ENCODE peak calls at places on chromosomes 1 and 21, in five cellular contexts. One of them, this sample, is unnamed.

GRCh38 chr21:43811262-43812105 is 22.1 kb downstream of the RRP1 start:
- DNase-seq in SK-N-MC: no peak
- DNase-seq in mammary epithelial cell: no peak
- DNase-seq in astrocyte: no peak
- DNase-seq in lower lobe of right lung: no peak
- DNase-seq in this sample: no peak

GRCh38 chr21:35922618-35923017 is 137.7 kb downstream of the SETD4 start:
- DNase-seq in astrocyte: peak; percentile 52
- DNase-seq in SK-N-MC: no peak
- DNase-seq in lower lobe of right lung: no peak
- DNase-seq in mammary epithelial cell: peak; percentile 89
- DNase-seq in this sample: peak; percentile 59

GRCh38 chr1:192243721-192244120 is 73.1 kb upstream of the RGS21 start:
- DNase-seq in SK-N-MC: no peak
- DNase-seq in astrocyte: no peak
- DNase-seq in lower lobe of right lung: no peak
- DNase-seq in mammary epithelial cell: peak; percentile 24
- DNase-seq in this sample: no peak

GRCh38 chr1:19802269-19802668 is 2.6 kb upstream of the TMCO4 start:
- DNase-seq in mammary epithelial cell: no peak
- DNase-seq in SK-N-MC: no peak
- DNase-seq in lower lobe of right lung: no peak
- DNase-seq in astrocyte: no peak
- DNase-seq in this sample: no peak

GRCh38 chr1:111977378-111977777 is 12.1 kb downstream of the KCND3 start:
- DNase-seq in lower lobe of right lung: no peak
- DNase-seq in mammary epithelial cell: no peak
- DNase-seq in SK-N-MC: no peak
- DNase-seq in astrocyte: no peak
- DNase-seq in this sample: no peak

GRCh38 chr1:230084408-230085177 is 17.6 kb downstream of the GALNT2 start:
- DNase-seq in lower lobe of right lung: no peak
- DNase-seq in astrocyte: peak; percentile 99
- DNase-seq in mammary epithelial cell: peak; percentile 99
- DNase-seq in SK-N-MC: peak; percentile 18
- DNase-seq in this sample: peak; percentile 97

GRCh38 chr1:26363549-26364448 is 8.8 kb downstream of the ZNF683 start:
- DNase-seq in mammary epithelial cell: peak; percentile 56
- DNase-seq in SK-N-MC: peak; percentile 30
- DNase-seq in lower lobe of right lung: peak; percentile 91
- DNase-seq in astrocyte: peak; percentile 42
- DNase-seq in this sample: peak; percentile 59

GRCh38 chr1:29465755-29466154 is 229.4 kb downstream of the PTPRU start:
- DNase-seq in astrocyte: peak; percentile 6
- DNase-seq in SK-N-MC: no peak
- DNase-seq in mammary epithelial cell: peak; percentile 16
- DNase-seq in lower lobe of right lung: no peak
- DNase-seq in this sample: peak; percentile 21

GRCh38 chr1:30747028-30748008 is 10.3 kb downstream of the LAPTM5 start:
- DNase-seq in lower lobe of right lung: peak; percentile 41
- DNase-seq in mammary epithelial cell: no peak
- DNase-seq in SK-N-MC: no peak
- DNase-seq in astrocyte: no peak
- DNase-seq in this sample: no peak

GRCh38 chr1:228145498-228146425 is 4.0 kb upstream of the GJC2 start:
- DNase-seq in SK-N-MC: no peak
- DNase-seq in mammary epithelial cell: no peak
- DNase-seq in lower lobe of right lung: no peak
- DNase-seq in astrocyte: no peak
- DNase-seq in this sample: no peak

DNA sequence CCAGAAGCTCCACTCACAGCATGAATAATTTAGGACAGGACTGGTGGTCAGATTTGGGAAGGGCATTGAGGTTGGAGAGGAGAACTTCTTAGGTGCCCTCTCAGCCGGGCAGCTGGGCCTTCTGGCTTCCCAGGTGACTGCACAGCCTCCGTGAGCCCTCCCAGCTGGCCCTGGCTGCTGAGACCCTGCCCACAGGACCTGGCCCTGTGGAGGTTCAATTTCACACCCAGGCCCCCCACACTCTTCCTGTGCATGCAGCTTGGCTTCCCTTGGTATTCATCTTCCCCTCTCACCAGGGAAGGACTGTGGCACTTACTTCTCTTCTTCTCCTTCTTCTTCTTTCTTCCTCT is 50.6 kb downstream of the NDUFS5 start:
- DNase-seq in lower lobe of right lung: no peak
- DNase-seq in SK-N-MC: no peak
- DNase-seq in astrocyte: no peak
- DNase-seq in mammary epithelial cell: no peak
- DNase-seq in this sample: no peak
- H3K4me3 ChIP-seq in lower lobe of right lung: no peak overlapping the region
- H3K4me3 ChIP-seq in SK-N-MC: no peak overlapping the region
- H3K4me3 ChIP-seq in astrocyte: no peak overlapping the region
- H3K4me3 ChIP-seq in mammary epithelial cell: no peak overlapping the region
- H3K4me3 ChIP-seq in this sample: no peak overlapping the region

GRCh38 chr21:46057710-46058241 is 40.1 kb upstream of the COL6A2 start:
- DNase-seq in SK-N-MC: no peak
- DNase-seq in mammary epithelial cell: no peak
- DNase-seq in astrocyte: no peak
- DNase-seq in lower lobe of right lung: peak; percentile 28
- DNase-seq in this sample: no peak
- H3K27ac ChIP-seq in SK-N-MC: no peak overlapping the region
- H3K27ac ChIP-seq in mammary epithelial cell: no peak overlapping the region
- H3K27ac ChIP-seq in astrocyte: peak overlapping the region; percentile 90
- H3K27ac ChIP-seq in lower lobe of right lung: peak overlapping the region; percentile 80
- H3K27ac ChIP-seq in this sample: peak overlapping the region; percentile 94

DNA sequence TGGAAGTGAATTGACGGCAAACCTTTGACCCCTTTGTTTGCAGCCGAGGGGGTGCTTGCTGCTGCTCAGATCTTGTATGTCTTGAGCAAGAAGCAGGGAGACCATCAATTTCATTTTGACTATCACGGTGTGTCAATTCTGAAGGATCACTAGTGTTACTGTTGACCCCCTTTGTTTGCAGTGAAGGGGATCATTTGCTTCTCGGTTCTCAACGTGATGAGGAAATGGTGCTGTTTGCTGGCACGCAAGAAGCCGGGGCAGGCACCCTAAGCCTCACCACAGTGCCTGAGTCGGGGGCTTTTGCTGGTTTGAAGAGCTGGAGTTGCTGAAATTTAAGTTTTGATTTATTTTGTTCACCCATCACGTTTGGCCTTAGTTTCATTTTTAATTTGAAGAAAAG is 7.5 kb downstream of the RBM15 start:
- DNase-seq in lower lobe of right lung: no peak
- DNase-seq in mammary epithelial cell: no peak
- DNase-seq in astrocyte: no peak
- DNase-seq in SK-N-MC: no peak
- DNase-seq in this sample: no peak
- H3K4me3 ChIP-seq in lower lobe of right lung: no peak overlapping the region
- H3K4me3 ChIP-seq in mammary epithelial cell: no peak overlapping the region
- H3K4me3 ChIP-seq in astrocyte: no peak overlapping the region
- H3K4me3 ChIP-seq in SK-N-MC: no peak overlapping the region
- H3K4me3 ChIP-seq in this sample: no peak overlapping the region

GRCh38 chr1:92695104-92695503 is 89.8 kb downstream of the EVI5 start:
- DNase-seq in astrocyte: no peak
- DNase-seq in mammary epithelial cell: no peak
- DNase-seq in SK-N-MC: no peak
- DNase-seq in lower lobe of right lung: no peak
- DNase-seq in this sample: no peak
- H3K27ac ChIP-seq in astrocyte: no peak overlapping the region
- H3K27ac ChIP-seq in mammary epithelial cell: no peak overlapping the region
- H3K27ac ChIP-seq in SK-N-MC: no peak overlapping the region
- H3K27ac ChIP-seq in lower lobe of right lung: no peak overlapping the region
- H3K27ac ChIP-seq in this sample: no peak overlapping the region

DNA sequence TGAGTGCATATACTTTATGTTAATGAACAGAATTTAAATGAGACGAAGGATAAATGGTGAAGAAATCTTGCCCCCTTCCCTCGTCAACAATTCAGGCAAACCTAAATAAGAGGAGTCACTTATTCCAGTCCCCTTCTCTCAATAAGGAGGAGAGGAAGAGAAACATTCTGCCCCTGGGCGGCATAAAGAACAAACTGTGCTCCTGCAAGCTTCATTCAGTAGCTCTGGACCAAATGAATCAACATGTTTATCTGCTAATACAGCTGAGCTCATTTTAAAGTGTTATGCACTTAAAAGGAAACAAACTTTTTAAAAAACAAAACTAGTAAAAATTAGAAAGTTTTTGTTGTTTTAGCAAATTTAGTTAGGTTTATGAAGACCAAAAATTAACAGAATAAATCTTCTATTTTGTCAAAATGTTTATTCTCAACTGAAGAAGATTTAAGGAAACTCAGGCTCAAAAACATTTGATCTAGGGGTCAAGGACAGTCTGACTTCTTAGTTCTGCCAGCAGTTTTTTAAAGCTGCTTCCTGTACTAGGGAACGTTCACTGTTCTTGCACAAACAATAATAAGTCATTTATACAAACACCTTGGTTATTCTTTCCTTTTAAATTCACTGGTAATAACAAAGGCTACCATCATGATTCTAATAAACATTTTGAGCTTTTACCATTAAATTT is 58.3 kb downstream of the AKT3 start:
- DNase-seq in SK-N-MC: no peak
- DNase-seq in lower lobe of right lung: no peak
- DNase-seq in mammary epithelial cell: no peak
- DNase-seq in astrocyte: no peak
- DNase-seq in this sample: peak; percentile 4
- H3K4me3 ChIP-seq in SK-N-MC: no peak overlapping the region
- H3K4me3 ChIP-seq in lower lobe of right lung: no peak overlapping the region
- H3K4me3 ChIP-seq in mammary epithelial cell: no peak overlapping the region
- H3K4me3 ChIP-seq in astrocyte: no peak overlapping the region
- H3K4me3 ChIP-seq in this sample: no peak overlapping the region

DNA sequence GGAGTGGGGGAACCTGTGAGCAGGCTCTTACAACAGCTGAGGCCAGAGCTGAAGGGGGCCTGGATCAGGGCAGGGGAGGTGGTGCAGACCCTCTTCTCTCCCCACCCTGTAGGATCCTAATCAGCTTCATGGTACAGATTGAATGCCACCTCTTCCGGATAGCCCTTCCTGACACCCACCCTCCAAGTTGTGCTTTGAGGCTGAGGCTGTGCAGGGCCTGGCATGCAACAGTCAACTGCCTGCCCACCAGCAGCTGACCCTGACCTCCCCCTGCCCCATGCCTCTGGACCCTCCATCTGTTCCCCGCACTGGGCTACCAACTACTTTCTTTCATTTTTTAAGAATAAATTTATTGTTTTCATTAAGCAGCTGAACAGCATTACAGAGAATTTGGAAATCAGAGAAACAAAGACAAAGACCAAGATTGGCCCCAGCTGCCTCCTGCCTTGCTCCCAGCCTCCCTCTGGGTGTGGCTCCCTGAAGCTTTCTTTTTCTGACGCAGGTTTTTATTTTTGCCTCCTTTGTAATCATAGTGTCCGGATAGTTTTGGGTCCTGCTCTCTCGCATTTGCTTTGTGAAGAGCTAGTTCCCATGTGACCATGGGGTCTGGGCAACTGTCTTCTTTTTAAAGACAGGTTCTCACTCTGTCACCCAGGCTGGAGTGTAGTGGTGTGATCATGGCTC is 12.8 kb downstream of the ZNF362 start:
- DNase-seq in mammary epithelial cell: no peak
- DNase-seq in SK-N-MC: no peak
- DNase-seq in lower lobe of right lung: no peak
- DNase-seq in astrocyte: no peak
- DNase-seq in this sample: no peak
- H3K27ac ChIP-seq in mammary epithelial cell: no peak overlapping the region
- H3K27ac ChIP-seq in SK-N-MC: no peak overlapping the region
- H3K27ac ChIP-seq in lower lobe of right lung: no peak overlapping the region
- H3K27ac ChIP-seq in astrocyte: no peak overlapping the region
- H3K27ac ChIP-seq in this sample: no peak overlapping the region

GRCh38 chr21:16811011-16811410 is 701.8 kb upstream of the CXADR start:
- DNase-seq in astrocyte: no peak
- DNase-seq in lower lobe of right lung: no peak
- DNase-seq in mammary epithelial cell: no peak
- DNase-seq in SK-N-MC: no peak
- DNase-seq in this sample: no peak
- H3K4me3 ChIP-seq in astrocyte: no peak overlapping the region
- H3K4me3 ChIP-seq in lower lobe of right lung: no peak overlapping the region
- H3K4me3 ChIP-seq in mammary epithelial cell: no peak overlapping the region
- H3K4me3 ChIP-seq in SK-N-MC: no peak overlapping the region
- H3K4me3 ChIP-seq in this sample: no peak overlapping the region

GRCh38 chr1:153231363-153231762 is 14.0 kb downstream of the PRR9 start:
- DNase-seq in lower lobe of right lung: no peak
- DNase-seq in astrocyte: no peak
- DNase-seq in mammary epithelial cell: peak; percentile 18
- DNase-seq in SK-N-MC: no peak
- DNase-seq in this sample: no peak
- H3K27ac ChIP-seq in lower lobe of right lung: no peak overlapping the region
- H3K27ac ChIP-seq in astrocyte: no peak overlapping the region
- H3K27ac ChIP-seq in mammary epithelial cell: no peak overlapping the region
- H3K27ac ChIP-seq in SK-N-MC: no peak overlapping the region
- H3K27ac ChIP-seq in this sample: no peak overlapping the region

GRCh38 chr1:98053471-98054366 is 132.9 kb upstream of the DPYD start:
- DNase-seq in mammary epithelial cell: peak; percentile 36
- DNase-seq in astrocyte: peak; percentile 71
- DNase-seq in lower lobe of right lung: peak; percentile 69
- DNase-seq in SK-N-MC: no peak
- DNase-seq in this sample: peak; percentile 80
- H3K4me3 ChIP-seq in mammary epithelial cell: peak overlapping the region; percentile 67
- H3K4me3 ChIP-seq in astrocyte: peak overlapping the region; percentile 59
- H3K4me3 ChIP-seq in lower lobe of right lung: peak overlapping the region; percentile 63
- H3K4me3 ChIP-seq in SK-N-MC: no peak overlapping the region
- H3K4me3 ChIP-seq in this sample: peak overlapping the region; percentile 55

GRCh38 chr1:168019407-168019806 is 82.5 kb upstream of the MPC2 start:
- DNase-seq in mammary epithelial cell: no peak
- DNase-seq in astrocyte: no peak
- DNase-seq in lower lobe of right lung: no peak
- DNase-seq in SK-N-MC: no peak
- DNase-seq in this sample: no peak
- H3K27ac ChIP-seq in mammary epithelial cell: no peak overlapping the region
- H3K27ac ChIP-seq in astrocyte: no peak overlapping the region
- H3K27ac ChIP-seq in lower lobe of right lung: no peak overlapping the region
- H3K27ac ChIP-seq in SK-N-MC: no peak overlapping the region
- H3K27ac ChIP-seq in this sample: no peak overlapping the region

This sample was measured in fibroblast of lung.